ENCODE peak calls at places on chromosomes 6 and 20, in seven cellular contexts. K is Caco-2, U is PC-3, G is type B pancreatic cell, X is endothelial cell, V is WERI-Rb-1, L is GM13976. H is an unnamed sample.
A peak's percentile ranks its signal among the peaks of the same experiment; 100 is the strongest.

GRCh38 chr6:163281661-163282060 is 132.9 kb upstream of the QKI start:
- DNase-seq in K (no peak), U (peak; percentile 35), G (no peak), X (no peak), V (no peak), L (no peak), H (no peak)

GRCh38 chr6:120395784-120396183 is 938.5 kb downstream of the TBC1D32 start:
- DNase-seq in K (no peak), U (no peak), G (no peak), X (no peak), V (no peak), L (no peak), H (no peak)

GRCh38 chr6:83055366-83055964 is 10.2 kb downstream of the UBE3D start:
- DNase-seq in K (peak; percentile 63), U (peak; percentile 60), G (no peak), X (peak; percentile 65), V (peak; percentile 32), L (peak; percentile 40), H (peak; percentile 42)

GRCh38 chr6:34731393-34732060 is 25.8 kb upstream of the SNRPC start:
- DNase-seq in K (no peak), U (no peak), G (no peak), X (no peak), V (no peak), L (no peak), H (no peak)

GRCh38 chr6:2911171-2911570 is 8.1 kb upstream of the SERPINB9 start:
- DNase-seq in K (no peak), U (no peak), G (no peak), X (no peak), V (no peak), L (no peak), H (no peak)

GRCh38 chr6:137261393-137262154 is 42.4 kb upstream of the IFNGR1 start:
- DNase-seq in K (no peak), U (peak; percentile 87), G (no peak), X (no peak), V (no peak), L (peak; percentile 38), H (peak; percentile 44)

GRCh38 chr6:46137387-46137786 is 7.6 kb downstream of the ENPP4 start:
- DNase-seq in K (no peak), U (no peak), G (no peak), X (no peak), V (no peak), L (no peak), H (no peak)

GRCh38 chr6:44621846-44622245 is 234.3 kb downstream of the CDC5L start:
- DNase-seq in K (no peak), U (no peak), G (no peak), X (no peak), V (no peak), L (no peak), H (no peak)

GRCh38 chr6:116556065-116556464 is 2.5 kb downstream of the CALHM4 start:
- DNase-seq in K (no peak), U (peak; percentile 15), G (no peak), X (no peak), V (no peak), L (no peak), H (no peak)

GRCh38 chr6:90484903-90485302 is 102.0 kb downstream of the MAP3K7 start:
- DNase-seq in K (no peak), U (no peak), G (no peak), X (no peak), V (no peak), L (no peak), H (no peak)

GRCh38 chr20:49399329-49399728 is 83.1 kb downstream of the KCNB1 start:
- DNase-seq in K (no peak), U (no peak), G (no peak), X (no peak), V (no peak), L (no peak), H (no peak)

GRCh38 chr6:39339557-39340555 is 17.4 kb upstream of the KCNK16 start:
- DNase-seq in K (no peak), U (no peak), G (no peak), X (no peak), V (peak; percentile 70), L (no peak), H (no peak)

GRCh38 chr6:32529697-32530429 is at the start of gene HLA-DRB5:
- DNase-seq in K (no peak), U (no peak), G (no peak), X (no peak), V (no peak), L (peak; percentile 21), H (no peak)

GRCh38 chr6:131561925-131562707 is 10.9 kb upstream of the ARG1 start:
- DNase-seq in K (no peak), U (no peak), G (no peak), X (no peak), V (no peak), L (no peak), H (no peak)

GRCh38 chr6:41061196-41061726 is 8.3 kb downstream of the APOBEC2 start:
- DNase-seq in K (no peak), U (no peak), G (no peak), X (no peak), V (no peak), L (no peak), H (no peak)

GRCh38 chr6:136989591-136990578 is 54.9 kb downstream of the IL20RA start:
- DNase-seq in K (peak; percentile 42), U (no peak), G (no peak), X (peak; percentile 24), V (peak; percentile 65), L (peak; percentile 21), H (no peak)

GRCh38 chr6:28543671-28544131 is 18.0 kb downstream of the GPX5 start:
- DNase-seq in K (no peak), U (no peak), G (no peak), X (peak; percentile 15), V (no peak), L (peak; percentile 52), H (peak; percentile 48)

GRCh38 chr20:46122071-46122470 is 4.0 kb downstream of the CD40 start:
- DNase-seq in K (no peak), U (peak; percentile 91), G (no peak), X (no peak), V (no peak), L (no peak), H (no peak)

GRCh38 chr6:167437888-167438484 is 113.1 kb downstream of the TTLL2 start:
- DNase-seq in K (no peak), U (no peak), G (no peak), X (no peak), V (no peak), L (no peak), H (no peak)

GRCh38 chr6:133833905-133834304 is 55.0 kb upstream of the TCF21 start:
- DNase-seq in K (no peak), U (no peak), G (no peak), X (no peak), V (no peak), L (no peak), H (no peak)

GRCh38 chr6:8219352-8219943 is 117.1 kb upstream of the EEF1E1 start:
- DNase-seq in K (peak; percentile 52), U (peak; percentile 69), G (no peak), X (peak; percentile 47), V (peak; percentile 53), L (peak; percentile 55), H (peak; percentile 62)

GRCh38 chr6:30914854-30915590 is 984 bp downstream of the VARS2 start:
- DNase-seq in K (no peak), U (no peak), G (no peak), X (no peak), V (no peak), L (no peak), H (no peak)

GRCh38 chr6:30914076-30914853 is at the start of gene VARS2:
- DNase-seq in K (peak; percentile 98), U (peak; percentile 97), G (peak; percentile 95), X (peak; percentile 85), V (peak; percentile 97), L (peak; percentile 99), H (peak; percentile 99)

GRCh38 chr6:30913721-30914075 is 340 bp upstream of the VARS2 start:
- DNase-seq in K (no peak), U (no peak), G (no peak), X (no peak), V (no peak), L (no peak), H (no peak)

GRCh38 chr6:30917487-30917886 is 3.4 kb downstream of the VARS2 start:
- DNase-seq in K (no peak), U (no peak), G (no peak), X (no peak), V (no peak), L (no peak), H (no peak)

DNA sequence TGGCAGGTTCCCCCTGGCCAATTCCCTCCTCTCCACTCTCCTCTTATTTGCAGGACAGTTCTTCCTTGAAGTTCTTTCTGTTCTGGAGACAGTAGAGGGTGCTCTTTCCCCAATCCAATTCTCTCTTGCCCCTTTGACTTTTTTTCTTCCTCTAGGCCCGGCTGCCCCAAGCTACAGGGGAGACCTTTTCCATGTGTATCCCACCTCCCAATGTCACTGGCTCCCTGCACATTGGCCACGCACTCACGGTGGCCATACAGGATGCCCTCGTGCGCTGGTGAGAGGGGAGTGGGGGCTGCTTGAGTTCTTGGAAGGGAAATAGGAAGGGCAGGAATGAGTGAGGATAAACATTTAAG is 1.5 kb downstream of the VARS2 start:
- DNase-seq in K (peak; percentile 61), U (peak; percentile 77), G (no peak), X (peak; percentile 25), V (peak; percentile 57), L (peak; percentile 87), H (peak; percentile 88)
- TF ChIP-seq CTCF in K (peak; percentile 66), U (peak; percentile 86), G (peak; percentile 74), X (no peak), V (peak; percentile 82), L (peak; percentile 45), H (peak; percentile 69)

GRCh38 chr6:12903246-12903645 is 186.7 kb downstream of the PHACTR1 start:
- DNase-seq in K (no peak), U (no peak), G (no peak), X (no peak), V (no peak), L (no peak), H (no peak)

GRCh38 chr6:12898603-12899002 is 182.0 kb downstream of the PHACTR1 start:
- DNase-seq in K (no peak), U (no peak), G (no peak), X (no peak), V (no peak), L (no peak), H (no peak)

GRCh38 chr6:12895721-12896120 is 179.2 kb downstream of the PHACTR1 start:
- DNase-seq in K (no peak), U (no peak), G (no peak), X (no peak), V (no peak), L (no peak), H (no peak)

GRCh38 chr6:12896208-12896733 is 179.7 kb downstream of the PHACTR1 start:
- DNase-seq in K (no peak), U (no peak), G (no peak), X (no peak), V (no peak), L (no peak), H (no peak)

GRCh38 chr6:12899080-12899815 is 182.7 kb downstream of the PHACTR1 start:
- DNase-seq in K (no peak), U (no peak), G (no peak), X (no peak), V (no peak), L (no peak), H (no peak)
- TF ChIP-seq CTCF in K (no peak), U (no peak), G (no peak), X (no peak), V (no peak), L (no peak), H (no peak)

GRCh38 chr20:45100563-45101245 is at the start of gene KCNS1:
- DNase-seq in K (no peak), U (no peak), G (no peak), X (peak; percentile 59), V (peak; percentile 28), L (no peak), H (peak; percentile 46)
- TF ChIP-seq CTCF in K (no peak), U (no peak), G (peak; percentile 35), X (no peak), V (no peak), L (no peak), H (no peak)

GRCh38 chr6:16002332-16003196 is 126.3 kb upstream of the MYLIP start:
- DNase-seq in K (no peak), U (no peak), G (no peak), X (no peak), V (no peak), L (no peak), H (no peak)
- TF ChIP-seq CTCF in K (no peak), U (no peak), G (no peak), X (no peak), V (no peak), L (no peak), H (no peak)

H was measured in GM13977.